ENCODE peak calls at places on chromosomes 1 and 21, in four cellular contexts. O is NCI-H1436, F is T-cell, N is AG08395. H is an unnamed sample.

GRCh38 chr1:32468791-32469190 is 3.9 kb downstream of the ZBTB8B start:
- DNase-seq in O (no peak), F (no peak), N (no peak), H (no peak)

GRCh38 chr1:41622402-41622801 is 137.9 kb upstream of the EDN2 start:
- DNase-seq in O (no peak), F (no peak), N (no peak), H (no peak)

GRCh38 chr1:205456868-205457724 is 1.3 kb upstream of the BLACAT1 start:
- DNase-seq in O (peak; percentile 82), F (no peak), N (no peak), H (no peak)

GRCh38 chr1:40107290-40107959 is 10.4 kb upstream of the PPT1 start:
- DNase-seq in O (no peak), F (no peak), N (no peak), H (no peak)

GRCh38 chr1:201538618-201539551 is at the start of gene NAV1:
- DNase-seq in O (peak; percentile 30), F (no peak), N (peak; percentile 88), H (peak; percentile 89)

GRCh38 chr1:33334081-33334552 is 13.2 kb upstream of the A3GALT2 start:
- DNase-seq in O (no peak), F (no peak), N (peak; percentile 44), H (no peak)

GRCh38 chr1:163069142-163069541 is at the start of gene RGS4:
- DNase-seq in O (peak; percentile 92), F (no peak), N (peak; percentile 93), H (peak; percentile 84)

GRCh38 chr1:204493882-204494280 is 724 bp downstream of the PIK3C2B start:
- DNase-seq in O (peak; percentile 54), F (peak; percentile 52), N (no peak), H (peak; percentile 51)

GRCh38 chr1:116475850-116476218 is 95.0 kb downstream of the CD58 start:
- DNase-seq in O (no peak), F (no peak), N (no peak), H (no peak)

GRCh38 chr1:84619383-84620093 is 45.3 kb upstream of the CTBS start:
- DNase-seq in O (peak; percentile 54), F (no peak), N (peak; percentile 68), H (peak; percentile 78)

GRCh38 chr1:200040516-200041138 is 13.1 kb downstream of the NR5A2 start:
- DNase-seq in O (no peak), F (no peak), N (no peak), H (no peak)

GRCh38 chr1:161192476-161193465 is 6.1 kb downstream of the ADAMTS4 start:
- DNase-seq in O (peak; percentile 66), F (peak; percentile 63), N (peak; percentile 82), H (peak; percentile 82)

GRCh38 chr21:45845063-45845789 is 136.3 kb upstream of the COL6A1 start:
- DNase-seq in O (no peak), F (peak; percentile 11), N (no peak), H (no peak)

GRCh38 chr1:246527402-246528088 is 20.5 kb upstream of the SMYD3 start:
- DNase-seq in O (no peak), F (no peak), N (no peak), H (no peak)

GRCh38 chr1:10975567-10976326 is 36.7 kb upstream of the TARDBP start:
- DNase-seq in O (no peak), F (no peak), N (peak; percentile 95), H (peak; percentile 92)

GRCh38 chr1:50349242-50349565 is 74.0 kb downstream of the DMRTA2 start:
- DNase-seq in O (no peak), F (no peak), N (no peak), H (no peak)

GRCh38 chr1:241265428-241265827 is 91.6 kb downstream of the RGS7 start:
- DNase-seq in O (no peak), F (no peak), N (no peak), H (no peak)

GRCh38 chr1:5943373-5944068 is 48.7 kb downstream of the NPHP4 start:
- DNase-seq in O (no peak), F (no peak), N (peak; percentile 37), H (no peak)

GRCh38 chr1:27979151-27979858 is 19.5 kb downstream of the XKR8 start:
- DNase-seq in O (peak; percentile 5), F (no peak), N (peak; percentile 62), H (peak; percentile 45)

GRCh38 chr21:45506836-45507522 is 35.3 kb downstream of the SLC19A1 start:
- DNase-seq in O (no peak), F (no peak), N (no peak), H (no peak)

GRCh38 chr1:79808816-79809475 is 802.4 kb upstream of the ADGRL4 start:
- DNase-seq in O (no peak), F (no peak), N (no peak), H (no peak)

GRCh38 chr21:38989745-38990423 is 184.2 kb downstream of the ETS2 start:
- DNase-seq in O (no peak), F (no peak), N (peak; percentile 41), H (peak; percentile 69)

GRCh38 chr1:30680429-30680828 is 43.0 kb downstream of the MATN1 start:
- DNase-seq in O (no peak), F (no peak), N (no peak), H (no peak)

GRCh38 chr1:225700164-225700740 is 47.3 kb upstream of the ENAH start:
- DNase-seq in O (no peak), F (no peak), N (peak; percentile 90), H (peak; percentile 84)